ENCODE peak calls at places on chromosomes 12 and 14, in six cellular contexts. K is HepG2, U is A549, V is NB4, A is GM12878, F is K562. S is an unnamed sample.

GRCh38 chr12:4615667-4616066 is 33.2 kb downstream of the AKAP3 start:
- DNase-seq in K (no peak), A (no peak), U (no peak), V (no peak), F (no peak), S (no peak)

GRCh38 chr12:82507656-82508055 is 149.3 kb downstream of the METTL25 start:
- DNase-seq in K (no peak), V (no peak), U (no peak), A (no peak), F (no peak), S (no peak)

GRCh38 chr14:23446291-23446851 is 10.9 kb upstream of the MYH7 start:
- DNase-seq in K (no peak), F (no peak), A (no peak), V (no peak), U (no peak), S (no peak)

GRCh38 chr14:103552011-103552797 is 10.3 kb downstream of the BAG5 start:
- DNase-seq in F (no peak), U (no peak), V (no peak), A (no peak), K (no peak), S (no peak)

GRCh38 chr14:103890836-103891666 is 37.2 kb upstream of the TDRD9 start:
- DNase-seq in F (no peak), K (peak), V (no peak), U (no peak), A (no peak), S (no peak)

GRCh38 chr14:91269076-91269991 is 24.8 kb upstream of the GPR68 start:
- DNase-seq in U (no peak), A (no peak), V (no peak), F (no peak), K (no peak), S (no peak)

GRCh38 chr14:94143239-94143638 is 13.8 kb upstream of the IFI27L2 start:
- DNase-seq in V (peak), A (no peak), K (peak), F (no peak), U (no peak), S (no peak)

GRCh38 chr14:83483063-83483462 is 1949.4 kb upstream of the SEL1L start:
- DNase-seq in V (no peak), K (no peak), F (no peak), A (no peak), U (no peak), S (no peak)

GRCh38 chr12:128205145-128205544 is 61.8 kb upstream of the TMEM132C start:
- DNase-seq in F (no peak), U (no peak), K (no peak), V (no peak), A (no peak), S (no peak)

GRCh38 chr12:105107176-105107496 is 395 bp upstream of the WASHC4 start:
- DNase-seq in V (peak), F (peak), A (no peak), K (no peak), U (peak), S (no peak)

GRCh38 chr14:67166450-67166853 is 22.8 kb upstream of the GARIN2 start:
- DNase-seq in A (no peak), K (no peak), F (no peak), U (peak), V (peak), S (peak)

GRCh38 chr14:68075382-68076029 is 255.9 kb downstream of the RAD51B start:
- DNase-seq in A (no peak), V (no peak), K (peak), F (no peak), U (no peak), S (no peak)

GRCh38 chr14:99682809-99683618 is 1.1 kb upstream of the CYP46A1 start:
- DNase-seq in A (no peak), V (peak), K (peak), U (peak), F (peak), S (peak)

GRCh38 chr12:104410786-104411185 is 46.0 kb upstream of the CHST11 start:
- DNase-seq in A (no peak), K (no peak), V (no peak), F (no peak), U (no peak), S (no peak)

GRCh38 chr12:69534389-69534822 is 50.9 kb upstream of the CCT2 start:
- DNase-seq in A (peak), K (peak), V (peak), F (no peak), U (peak), S (peak)

GRCh38 chr14:37078131-37078530 is 94.3 kb downstream of the SLC25A21 start:
- DNase-seq in A (no peak), F (no peak), K (no peak), U (no peak), V (no peak), S (no peak)

GRCh38 chr12:21324551-21324950 is 10.2 kb downstream of the SLCO1A2 start:
- DNase-seq in K (no peak), V (no peak), U (no peak), F (no peak), A (no peak), S (no peak)

GRCh38 chr14:61607570-61608244 is 87.6 kb upstream of the HIF1A start:
- DNase-seq in K (peak), U (no peak), V (no peak), F (no peak), A (no peak), S (no peak)

GRCh38 chr12:116136340-116136739 is 141.2 kb downstream of the MED13L start:
- DNase-seq in U (no peak), V (peak), F (no peak), A (no peak), K (no peak), S (peak)

GRCh38 chr12:23221066-23221465 is 596.1 kb downstream of the ETNK1 start:
- DNase-seq in V (no peak), A (no peak), K (no peak), U (no peak), F (no peak), S (no peak)

GRCh38 chr12:48768147-48768546 is 20.7 kb downstream of the ADCY6 start:
- DNase-seq in F (no peak), A (no peak), U (no peak), V (no peak), K (no peak), S (no peak)

GRCh38 chr14:53509845-53510244 is 356.7 kb upstream of the DDHD1 start:
- DNase-seq in V (no peak), U (no peak), A (no peak), F (no peak), K (no peak), S (no peak)

GRCh38 chr12:53213348-53213747 is 6.3 kb upstream of the ITGB7 start:
- DNase-seq in K (peak), F (peak), V (peak), A (no peak), U (peak), S (peak)

GRCh38 chr14:64715628-64716412 is 11.6 kb downstream of the PLEKHG3 start:
- DNase-seq in U (no peak), F (no peak), V (peak), A (no peak), K (no peak), S (no peak)

GRCh38 chr12:109833307-109834189 is at the start of gene TRPV4:
- DNase-seq in U (no peak), A (no peak), V (no peak), K (no peak), F (peak), S (peak)

GRCh38 chr14:105315211-105315721 is 718 bp downstream of the PACS2 start:
- DNase-seq in K (peak), F (no peak), U (peak), A (no peak), V (peak), S (peak)

GRCh38 chr12:2168808-2169207 is 116.0 kb downstream of the CACNA1C start:
- DNase-seq in F (no peak), V (no peak), K (peak), A (no peak), U (peak), S (no peak)

GRCh38 chr14:103880334-103880985 is 33.1 kb upstream of the PPP1R13B start:
- DNase-seq in V (no peak), K (no peak), U (no peak), A (no peak), F (no peak), S (peak)

GRCh38 chr12:98912401-98912800 is 267.3 kb downstream of the APAF1 start:
- DNase-seq in A (no peak), F (no peak), V (no peak), U (no peak), K (no peak), S (no peak)
- TF ChIP-seq MYC in A (no peak), F (no peak), V (no peak), U (no peak), K (no peak), S (no peak)

DNA sequence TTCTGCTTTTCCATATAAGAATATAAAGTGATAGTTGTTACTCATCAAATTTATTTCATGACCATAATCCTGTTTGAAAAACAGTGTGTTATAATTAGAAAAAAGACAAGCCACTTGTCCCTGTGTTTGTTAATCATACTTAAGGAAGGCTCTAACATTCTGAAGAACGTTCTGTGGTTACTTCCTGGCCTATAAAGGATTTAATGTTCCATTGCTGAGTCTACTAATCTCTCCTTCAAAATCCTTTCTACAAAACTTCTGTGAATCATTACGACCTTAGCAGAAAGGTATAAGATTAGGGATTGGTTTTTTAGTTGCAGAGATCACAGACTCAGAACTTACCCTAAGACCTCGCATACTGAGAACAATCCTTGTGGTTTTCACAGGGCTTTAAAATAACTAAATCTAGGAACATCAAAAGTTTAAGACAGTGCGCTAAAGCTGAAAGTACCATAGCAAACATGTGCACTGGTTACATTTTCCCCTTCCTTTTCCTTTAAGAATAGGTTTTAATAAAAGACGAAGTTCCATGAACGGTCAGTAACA is 48.3 kb downstream of the TMCC3 start:
- DNase-seq in K (no peak), U (no peak), V (no peak), A (no peak), F (no peak), S (no peak)
- TF ChIP-seq MYC in K (no peak), U (no peak), V (no peak), A (no peak), F (no peak), S (no peak)

DNA sequence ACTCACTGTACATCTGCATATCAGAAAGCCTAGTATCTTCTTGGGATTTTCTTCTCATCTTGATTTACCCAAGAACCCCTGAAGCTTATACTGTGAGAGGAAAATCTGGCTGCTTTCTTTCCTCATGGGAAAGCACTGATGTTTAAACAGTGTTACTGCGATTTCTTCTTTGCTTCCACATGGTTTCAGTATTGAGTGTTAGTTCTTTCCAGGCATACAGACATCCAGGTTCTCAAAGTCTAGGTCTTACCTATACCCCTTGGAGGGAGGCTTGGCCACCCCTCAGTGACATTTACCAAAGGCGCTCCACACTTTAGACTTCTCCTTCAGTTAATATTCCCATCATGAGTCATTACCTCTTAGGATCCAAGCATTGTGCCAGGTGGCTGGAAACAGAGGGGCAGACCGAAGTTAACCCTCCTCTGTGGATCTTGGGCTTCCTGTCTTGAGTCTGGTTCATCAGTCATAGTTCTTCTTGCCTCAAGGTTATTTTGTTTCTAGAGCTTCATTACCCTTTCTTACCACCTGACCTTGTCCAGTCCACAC is 79.1 kb downstream of the TMEM117 start:
- DNase-seq in A (no peak), K (peak), U (peak), V (peak), F (no peak), S (no peak)
- TF ChIP-seq MYC in A (no peak), K (no peak), U (no peak), V (no peak), F (no peak), S (no peak)

GRCh38 chr12:100553851-100554404 is 19.6 kb upstream of the GAS2L3 start:
- DNase-seq in U (peak), K (peak), F (no peak), V (no peak), A (no peak), S (no peak)

GRCh38 chr12:100554608-100555077 is 18.8 kb upstream of the GAS2L3 start:
- DNase-seq in V (peak), U (peak), F (peak), A (no peak), K (peak), S (peak)

GRCh38 chr12:100557357-100557756 is 16.1 kb upstream of the GAS2L3 start:
- DNase-seq in F (no peak), A (no peak), V (no peak), U (no peak), K (no peak), S (no peak)

GRCh38 chr12:100555722-100556121 is 17.8 kb upstream of the GAS2L3 start:
- DNase-seq in F (no peak), A (no peak), U (no peak), K (peak), V (no peak), S (no peak)
- TF ChIP-seq MYC in F (no peak), A (no peak), U (no peak), K (no peak), V (no peak), S (no peak)

GRCh38 chr12:93762059-93762719 is 85.0 kb downstream of the CRADD start:
- DNase-seq in F (no peak), U (no peak), A (no peak), K (no peak), V (no peak), S (no peak)
- TF ChIP-seq MYC in F (no peak), U (no peak), A (no peak), K (no peak), V (no peak), S (no peak)

DNA sequence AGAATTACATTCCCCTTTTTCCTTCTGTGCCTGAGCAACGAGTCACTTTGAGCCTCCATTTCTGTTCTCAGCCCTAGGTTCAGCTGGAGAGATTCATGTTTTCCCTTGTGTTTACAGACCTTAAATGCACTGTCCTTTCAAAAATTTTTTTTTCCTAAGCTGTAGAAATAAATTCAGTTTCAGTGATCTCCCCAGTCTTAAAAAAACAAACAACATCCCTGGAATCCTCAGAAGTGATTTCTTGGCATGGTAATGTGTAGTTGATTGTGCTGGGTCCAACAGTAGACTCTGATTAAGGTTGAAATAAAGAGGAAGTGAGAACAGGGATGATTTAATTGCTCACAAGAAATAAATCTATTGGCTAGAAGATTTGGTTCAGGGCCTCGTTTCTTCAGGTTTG is 89.3 kb downstream of the NTN4 start:
- DNase-seq in F (no peak), V (no peak), A (no peak), U (no peak), K (no peak), S (peak)
- TF ChIP-seq MYC in F (no peak), V (no peak), A (no peak), U (no peak), K (no peak), S (no peak)

DNA sequence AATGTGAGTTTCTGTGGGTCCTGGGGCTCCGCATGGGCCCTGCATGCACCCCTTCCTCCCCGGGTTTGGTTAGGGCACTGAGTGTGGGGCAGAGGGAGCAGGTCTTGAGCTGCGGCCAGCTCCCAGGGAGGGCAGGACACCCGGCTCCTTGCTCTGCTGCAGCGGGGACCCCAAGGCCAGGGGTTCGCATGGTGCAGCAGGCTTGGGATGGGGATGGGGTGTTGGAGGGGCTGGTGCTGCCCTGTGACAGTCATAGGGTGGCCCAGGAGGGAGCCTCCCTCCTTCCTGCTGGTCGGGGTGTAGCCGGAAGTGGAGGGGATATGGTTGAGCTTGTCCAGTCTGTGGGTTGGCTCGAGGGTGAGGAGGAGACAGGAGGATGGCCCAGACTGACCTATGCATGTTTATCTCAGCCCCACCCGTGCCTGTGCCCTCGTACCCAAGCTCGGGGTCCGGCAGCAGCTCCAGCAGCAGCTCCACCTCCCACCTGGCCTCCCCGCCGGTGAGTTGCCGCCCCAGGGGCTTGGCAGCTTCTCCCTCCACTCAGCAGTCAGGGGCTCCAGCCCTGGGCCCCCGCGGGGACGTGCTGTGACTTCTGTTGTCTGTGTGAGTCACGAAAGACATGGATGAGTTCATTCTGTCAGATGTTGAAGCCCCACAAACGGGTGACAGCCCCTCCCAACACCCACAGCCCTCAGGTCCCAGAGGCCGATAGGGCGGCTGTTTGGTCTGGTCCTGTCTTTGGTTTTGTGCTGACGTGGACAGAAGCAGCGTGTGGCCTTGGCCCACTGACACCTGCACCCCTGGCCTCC is 16.1 kb downstream of the ULK1 start:
- DNase-seq in K (no peak), F (no peak), U (no peak), V (no peak), A (no peak), S (no peak)
- TF ChIP-seq MYC in K (no peak), F (no peak), U (no peak), V (no peak), A (no peak), S (no peak)

S was measured in endothelial cell of umbilical vein.